ENCODE peak calls at places on chromosomes 4 and X, in nine cellular contexts. X is T-helper 1 cell; R is mucosa of gallbladder; T is AG04450; B is psoas muscle; F is activated CD8-positive, alpha-beta memory T cell treated with anti-CD3 and anti-CD28 coated beads for 4 hours; I is osteocyte; W is LHCN-M2; K is nephron progenitor cell. H is an unnamed sample.

GRCh38 chr4:55658657-55659056 is 22.6 kb upstream of the NMU start:
- DNase-seq in X (no peak), R (no peak), T (no peak), B (no peak), F (no peak), I (no peak), W (no peak), K (no peak), H (no peak)

GRCh38 chr4:72568959-72569718 is at the start of gene ADAMTS3:
- DNase-seq in X (no peak), R (no peak), T (peak), B (peak), F (no peak), I (no peak), W (peak), K (peak), H (peak)

GRCh38 chr4:120078216-120078615 is 11.6 kb upstream of the MAD2L1 start:
- DNase-seq in X (no peak), R (no peak), T (no peak), B (no peak), F (no peak), I (no peak), W (no peak), K (no peak), H (no peak)

GRCh38 chr4:152106113-152106763 is 345.4 kb upstream of the GATB start:
- DNase-seq in X (no peak), R (peak), T (peak), B (peak), F (no peak), I (no peak), W (peak), K (no peak), H (peak)

GRCh38 chr4:40583850-40584439 is 45.7 kb downstream of the RBM47 start:
- DNase-seq in X (no peak), R (no peak), T (no peak), B (no peak), F (no peak), I (no peak), W (no peak), K (no peak), H (no peak)

GRCh38 chr4:40515398-40516293 is 114.0 kb downstream of the RBM47 start:
- DNase-seq in X (no peak), R (peak), T (no peak), B (peak), F (no peak), I (no peak), W (no peak), K (peak), H (peak)

GRCh38 chrX:6371353-6371752 is 142.7 kb upstream of the NLGN4X start:
- DNase-seq in X (no peak), R (no peak), T (no peak), B (no peak), F (no peak), I (no peak), W (no peak), K (no peak), H (no peak)

GRCh38 chrX:118730500-118731247 is 3.3 kb downstream of the IL13RA1 start:
- DNase-seq in X (no peak), R (no peak), T (no peak), B (no peak), F (no peak), I (no peak), W (peak), K (no peak), H (no peak)